ENCODE peak calls at places on chromosomes 12 and 14, in four cellular contexts. H, Z, I and T are unnamed samples.

GRCh38 chr12:11694528-11694927 is 45.1 kb downstream of the ETV6 start:
- DNase-seq in H (no peak), Z (no peak), I (no peak), T (no peak)

GRCh38 chr14:61925043-61925442 is 162.8 kb downstream of the SNAPC1 start:
- DNase-seq in H (no peak), Z (peak), I (no peak), T (no peak)

GRCh38 chr12:98893601-98894411 is 248.7 kb downstream of the APAF1 start:
- DNase-seq in H (no peak), Z (no peak), I (peak), T (no peak)

GRCh38 chr12:12723147-12723680 is 6.0 kb downstream of the CDKN1B start:
- DNase-seq in H (no peak), Z (no peak), I (no peak), T (no peak)

GRCh38 chr12:125148316-125148715 is 83.1 kb downstream of the AACS start:
- DNase-seq in H (no peak), Z (no peak), I (no peak), T (no peak)

GRCh38 chr14:58444627-58445026 is 17.1 kb downstream of the KIAA0586 start:
- DNase-seq in H (no peak), Z (no peak), I (no peak), T (no peak)

GRCh38 chr12:110234197-110235154 is 46.6 kb upstream of the ATP2A2 start:
- DNase-seq in H (no peak), Z (no peak), I (no peak), T (no peak)

GRCh38 chr12:83818888-83819287 is 1093.7 kb downstream of the SLC6A15 start:
- DNase-seq in H (no peak), Z (no peak), I (no peak), T (no peak)

GRCh38 chr12:72098622-72099021 is 160.0 kb downstream of the TPH2 start:
- DNase-seq in H (no peak), Z (no peak), I (no peak), T (no peak)

GRCh38 chr12:67442347-67442841 is 173.2 kb downstream of the CAND1 start:
- DNase-seq in H (no peak), Z (no peak), I (peak), T (no peak)

GRCh38 chr12:59040043-59040442 is 119.7 kb upstream of the LRIG3 start:
- DNase-seq in H (no peak), Z (no peak), I (no peak), T (no peak)

GRCh38 chr12:5043589-5044419 is at the start of gene KCNA5:
- DNase-seq in H (no peak), Z (no peak), I (peak), T (no peak)

GRCh38 chr12:121620328-121620891 is 5.9 kb upstream of the ORAI1 start:
- DNase-seq in H (no peak), Z (no peak), I (no peak), T (no peak)

DNA sequence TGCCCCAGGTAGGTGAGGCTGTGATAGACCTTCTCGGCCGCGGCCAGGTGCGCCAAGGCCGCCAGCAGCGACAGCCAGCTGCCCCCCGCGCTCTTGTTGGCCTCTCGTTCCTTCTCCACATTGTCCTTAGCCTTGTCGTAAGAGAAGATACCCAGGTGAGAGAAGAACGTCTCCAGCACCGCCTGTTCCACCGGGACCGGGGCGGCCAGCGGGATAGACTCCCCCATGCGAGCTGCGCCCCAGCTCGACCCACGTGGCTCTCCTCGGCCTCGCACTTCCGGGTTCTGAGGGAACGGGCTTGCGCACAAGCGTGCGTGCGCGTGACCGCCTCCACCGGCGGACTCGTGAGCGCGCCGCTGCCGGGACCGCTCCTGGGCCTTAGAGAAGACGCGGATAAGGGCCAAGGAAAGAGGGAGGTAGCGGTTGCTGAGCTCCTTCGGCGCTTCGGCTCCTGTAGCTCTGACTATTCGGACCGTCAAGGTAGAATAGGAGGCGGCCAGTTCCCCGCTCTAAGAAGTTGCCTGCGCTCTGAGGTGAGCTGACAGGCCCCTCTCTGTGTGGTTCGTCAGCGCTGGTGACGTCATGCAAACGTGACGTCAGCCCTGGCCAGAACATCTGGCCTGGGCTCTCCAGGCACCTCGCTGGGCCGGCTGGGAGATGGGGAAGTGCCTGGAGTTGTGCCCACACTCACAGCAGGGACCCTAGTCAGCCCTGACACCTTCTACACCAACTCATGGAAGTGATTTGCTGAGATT is at the start of gene KICS2:
- DNase-seq in H (peak), Z (peak), I (peak), T (peak)
- TF ChIP-seq POLR2AphosphoS5 in H (peak), Z (peak), I (peak), T (peak)

DNA sequence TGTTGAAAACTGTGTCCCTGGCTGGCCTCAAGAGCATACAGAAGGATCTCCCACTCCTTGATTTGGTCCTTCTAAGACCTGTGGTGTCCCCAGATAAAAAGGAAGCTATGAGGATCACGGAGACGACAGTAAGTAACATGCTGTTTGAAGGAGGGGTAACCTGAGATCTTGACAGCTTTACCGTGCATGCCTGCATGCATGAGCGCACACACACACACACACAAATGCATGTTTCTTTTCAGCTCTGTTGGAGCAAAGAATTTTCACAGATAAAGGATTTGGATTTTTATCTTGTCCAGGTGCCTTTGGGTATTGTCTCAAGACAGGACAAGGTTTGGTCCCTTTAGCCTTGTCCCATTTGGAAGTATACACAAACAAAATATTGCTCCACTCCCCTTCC is 411.6 kb upstream of the CCDC196 start:
- DNase-seq in H (no peak), Z (no peak), I (no peak), T (no peak)
- TF ChIP-seq GABPA in H (no peak), Z (no peak), I (no peak), T (no peak)

GRCh38 chr12:118188690-118189371 is 52.9 kb downstream of the PEBP1 start:
- DNase-seq in H (no peak), Z (no peak), I (peak), T (no peak)
- TF ChIP-seq POLR2AphosphoS5 in H (no peak), Z (no peak), I (peak), T (no peak)

DNA sequence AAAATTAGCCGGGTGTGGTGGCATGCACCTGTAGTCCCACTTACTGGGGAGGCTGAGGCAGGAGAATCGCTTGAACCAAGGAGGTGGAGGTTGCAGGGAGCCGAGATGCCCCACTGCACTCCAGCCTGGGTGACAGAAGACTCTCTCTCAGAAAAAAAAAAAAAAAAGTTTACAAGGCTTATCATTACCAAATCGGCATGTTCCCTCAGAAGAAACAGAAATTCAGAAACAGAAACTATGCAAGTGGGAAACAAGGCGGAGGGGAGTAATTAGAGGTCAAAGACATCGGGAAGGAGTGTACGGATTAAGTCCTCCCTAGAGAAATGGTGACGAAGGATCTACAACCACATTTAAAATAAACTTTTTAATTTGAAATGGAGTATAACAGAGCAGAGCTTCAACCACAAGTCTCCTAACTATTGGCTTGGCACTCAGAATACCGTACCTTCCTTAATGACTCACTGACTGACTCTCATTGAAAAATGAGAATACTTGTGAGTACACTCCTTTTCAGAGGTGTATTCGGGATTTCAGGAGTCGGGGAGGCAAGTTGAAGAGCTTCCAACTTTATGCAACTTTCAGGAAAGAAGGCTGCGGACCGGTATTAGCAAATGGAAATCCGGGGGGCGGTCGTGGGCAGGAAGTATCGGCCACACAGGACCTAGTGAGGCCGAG is 922 bp downstream of the ENTPD5 start:
- DNase-seq in H (no peak), Z (peak), I (no peak), T (no peak)
- TF ChIP-seq GABPA in H (no peak), Z (no peak), I (no peak), T (no peak)

GRCh38 chr12:116594325-116595038 is 35.3 kb downstream of the MAP1LC3B2 start:
- DNase-seq in H (no peak), Z (no peak), I (no peak), T (no peak)

GRCh38 chr12:116591608-116592115 is 32.5 kb downstream of the MAP1LC3B2 start:
- DNase-seq in H (no peak), Z (no peak), I (no peak), T (no peak)

GRCh38 chr12:116590561-116590960 is 31.4 kb downstream of the MAP1LC3B2 start:
- DNase-seq in H (no peak), Z (peak), I (no peak), T (no peak)

GRCh38 chr12:116592116-116592637 is 33.0 kb downstream of the MAP1LC3B2 start:
- DNase-seq in H (no peak), Z (no peak), I (no peak), T (no peak)

DNA sequence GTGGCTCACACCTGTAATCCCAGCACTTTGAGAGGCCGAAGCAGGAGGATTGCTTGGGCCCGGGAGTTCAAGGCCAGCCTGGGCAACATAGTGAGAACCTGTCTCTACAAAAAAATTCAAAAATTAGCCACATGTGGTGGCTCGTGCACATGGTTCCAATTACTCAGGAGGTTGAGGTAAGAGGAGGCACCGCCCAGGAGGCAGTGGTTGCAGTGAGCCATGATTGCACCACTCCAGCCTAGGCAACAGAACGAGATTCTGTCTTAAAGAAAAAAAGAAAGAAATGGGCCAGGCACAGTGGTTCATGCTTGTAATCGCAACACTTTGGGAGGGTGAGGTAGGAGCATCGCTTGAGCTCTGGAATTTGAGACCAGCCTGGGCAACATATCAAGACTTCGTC is 33.5 kb downstream of the MAP1LC3B2 start:
- DNase-seq in H (no peak), Z (no peak), I (no peak), T (no peak)
- TF ChIP-seq POLR2AphosphoS5 in H (no peak), Z (no peak), I (no peak), T (no peak)

GRCh38 chr12:9344540-9344939 is 136.3 kb upstream of the PZP start:
- DNase-seq in H (no peak), Z (no peak), I (no peak), T (no peak)

GRCh38 chr12:9340422-9341259 is 132.4 kb upstream of the PZP start:
- DNase-seq in H (no peak), Z (no peak), I (no peak), T (no peak)

GRCh38 chr12:9337656-9338055 is 129.5 kb upstream of the PZP start:
- DNase-seq in H (no peak), Z (no peak), I (no peak), T (no peak)

GRCh38 chr12:9342614-9343353 is 134.6 kb upstream of the PZP start:
- DNase-seq in H (no peak), Z (peak), I (no peak), T (no peak)

GRCh38 chr12:9341260-9341585 is 133.0 kb upstream of the PZP start:
- DNase-seq in H (no peak), Z (no peak), I (no peak), T (no peak)
- TF ChIP-seq GABPA in H (no peak), Z (no peak), I (no peak), T (no peak)

GRCh38 chr14:104243200-104243599 is 104.8 kb downstream of the KIF26A start:
- DNase-seq in H (no peak), Z (no peak), I (no peak), T (no peak)

GRCh38 chr14:104246401-104247335 is 108.3 kb downstream of the KIF26A start:
- DNase-seq in H (no peak), Z (no peak), I (no peak), T (no peak)

GRCh38 chr14:104245723-104246122 is 107.3 kb downstream of the KIF26A start:
- DNase-seq in H (no peak), Z (no peak), I (no peak), T (no peak)

GRCh38 chr14:104244221-104245011 is 106.0 kb downstream of the KIF26A start:
- DNase-seq in H (no peak), Z (no peak), I (no peak), T (no peak)

DNA sequence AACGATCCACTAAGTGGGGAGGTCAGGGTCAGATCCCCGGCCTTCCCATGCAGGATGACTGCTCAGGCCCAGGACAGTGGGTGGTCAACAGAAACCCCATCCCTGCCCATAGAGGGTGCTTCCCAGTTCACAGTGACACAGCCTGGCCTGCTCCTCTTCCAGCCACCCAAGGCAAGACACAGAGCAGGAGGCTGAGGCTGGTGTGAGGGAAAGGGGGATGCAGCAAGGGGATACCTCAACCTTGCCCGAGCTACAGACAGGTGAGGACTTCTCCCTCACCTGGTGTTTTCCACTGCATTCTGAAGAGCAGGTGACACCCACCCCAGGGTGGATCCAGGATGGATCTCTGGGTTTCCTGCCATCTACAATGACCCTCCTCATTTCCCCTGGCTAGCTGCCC is 106.7 kb downstream of the KIF26A start:
- DNase-seq in H (no peak), Z (no peak), I (no peak), T (no peak)
- TF ChIP-seq POLR2AphosphoS5 in H (no peak), Z (no peak), I (no peak), T (no peak)

DNA sequence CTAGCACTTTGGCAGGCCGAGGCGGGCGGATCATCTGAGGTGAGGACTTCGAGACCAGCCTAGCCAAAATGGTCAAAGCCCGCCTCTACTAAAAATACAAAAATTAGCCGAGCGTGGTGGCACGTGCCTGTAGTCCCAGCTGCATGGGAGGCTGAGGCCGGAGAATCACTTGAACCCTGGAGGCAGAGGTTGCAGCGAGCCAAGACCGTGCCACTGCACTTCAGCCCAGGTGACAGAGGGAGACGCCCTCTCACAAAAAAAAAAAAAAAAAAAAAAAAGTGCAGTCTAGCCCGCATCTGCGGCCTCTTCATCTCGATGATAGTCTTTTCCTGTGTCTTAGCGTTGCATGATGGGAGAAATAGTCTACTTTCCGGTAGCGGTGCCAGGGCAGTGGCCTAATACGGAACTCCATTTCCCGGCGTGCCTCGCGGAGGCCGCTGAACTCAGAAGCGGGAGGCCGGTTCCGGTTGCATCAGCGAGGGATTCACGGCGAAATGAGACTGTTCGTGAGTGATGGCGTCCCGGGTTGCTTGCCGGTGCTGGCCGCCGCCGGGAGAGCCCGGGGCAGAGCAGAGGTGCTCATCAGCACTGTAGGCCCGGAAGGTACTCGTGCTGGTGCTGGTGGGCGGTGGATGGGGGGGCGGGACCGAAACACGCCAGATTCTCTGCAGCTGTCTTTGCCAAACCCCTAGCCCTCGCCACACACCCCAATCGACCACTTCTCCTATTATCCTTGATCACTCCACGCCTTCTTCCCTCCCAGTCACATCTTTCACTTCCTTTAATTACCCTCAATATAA is at the start of gene MARS1:
- DNase-seq in H (peak), Z (peak), I (peak), T (peak)
- TF ChIP-seq GABPA in H (peak), Z (peak), I (peak), T (peak)